ENCODE peak calls at places on chromosome 9, in nine cellular contexts. U is A549, N is SK-N-SH, S is GM23338, X is HepG2, W is K562, Y is HCT116, B is Panc1, E is GM12878. T is an unnamed sample.

GRCh38 chr9:90995516-90995915 is 193.9 kb downstream of the SYK start:
- DNase-seq in U (no peak), N (no peak), S (no peak), X (no peak), W (no peak), Y (no peak), B (no peak), E (no peak), T (no peak)

GRCh38 chr9:131037336-131038255 is 28.6 kb downstream of the LAMC3 start:
- DNase-seq in U (no peak), N (no peak), S (no peak), X (no peak), W (peak), Y (no peak), B (no peak), E (no peak), T (no peak)

GRCh38 chr9:38318755-38319495 is 73.6 kb upstream of the ALDH1B1 start:
- DNase-seq in U (no peak), N (peak), S (no peak), X (no peak), W (no peak), Y (no peak), B (no peak), E (peak), T (no peak)

GRCh38 chr9:93675336-93676150 is 99.2 kb downstream of the PHF2 start:
- DNase-seq in U (no peak), N (peak), S (no peak), X (no peak), W (no peak), Y (no peak), B (no peak), E (no peak), T (no peak)

GRCh38 chr9:135566552-135566951 is 5.0 kb downstream of the PAEP start:
- DNase-seq in U (no peak), N (no peak), S (no peak), X (no peak), W (no peak), Y (no peak), B (no peak), E (no peak), T (no peak)

GRCh38 chr9:135478858-135479468 is 619 bp upstream of the PPP1R26 start:
- DNase-seq in U (peak), N (peak), S (peak), X (peak), W (peak), Y (no peak), B (no peak), E (no peak), T (no peak)

GRCh38 chr9:32969270-32969669 is 32.2 kb downstream of the APTX start:
- DNase-seq in U (no peak), N (no peak), S (peak), X (no peak), W (no peak), Y (no peak), B (no peak), E (no peak), T (no peak)

GRCh38 chr9:134088064-134088725 is 20.4 kb upstream of the BRD3 start:
- DNase-seq in U (no peak), N (peak), S (no peak), X (no peak), W (no peak), Y (no peak), B (no peak), E (no peak), T (no peak)

GRCh38 chr9:135736265-135736978 is 34.4 kb downstream of the KCNT1 start:
- DNase-seq in U (no peak), N (peak), S (peak), X (no peak), W (peak), Y (no peak), B (no peak), E (no peak), T (no peak)

GRCh38 chr9:14670718-14671117 is 22.5 kb downstream of the ZDHHC21 start:
- DNase-seq in U (no peak), N (no peak), S (no peak), X (no peak), W (no peak), Y (no peak), B (no peak), E (no peak), T (no peak)

GRCh38 chr9:93119953-93120845 is 13.9 kb downstream of the NINJ1 start:
- DNase-seq in U (peak), N (peak), S (peak), X (peak), W (peak), Y (peak), B (no peak), E (no peak), T (peak)

GRCh38 chr9:93258818-93259489 is 75.0 kb downstream of the WNK2 start:
- DNase-seq in U (no peak), N (peak), S (no peak), X (no peak), W (no peak), Y (no peak), B (no peak), E (no peak), T (no peak)

GRCh38 chr9:134559013-134559412 is 82.6 kb upstream of the COL5A1 start:
- DNase-seq in U (no peak), N (no peak), S (no peak), X (no peak), W (no peak), Y (no peak), B (no peak), E (no peak), T (peak)

GRCh38 chr9:93028448-93029006 is 30.0 kb upstream of the SUSD3 start:
- DNase-seq in U (no peak), N (no peak), S (peak), X (no peak), W (no peak), Y (no peak), B (no peak), E (peak), T (peak)

GRCh38 chr9:117678882-117679281 is 25.3 kb upstream of the TLR4 start:
- DNase-seq in U (no peak), N (no peak), S (no peak), X (no peak), W (no peak), Y (no peak), B (no peak), E (no peak), T (no peak)

GRCh38 chr9:23361096-23361495 is 464.9 kb downstream of the ELAVL2 start:
- DNase-seq in U (no peak), N (no peak), S (no peak), X (no peak), W (no peak), Y (no peak), B (no peak), E (no peak), T (no peak)

GRCh38 chr9:89592201-89592815 is 12.5 kb upstream of the GADD45G start:
- DNase-seq in U (no peak), N (no peak), S (no peak), X (no peak), W (no peak), Y (no peak), B (no peak), E (no peak), T (no peak)

GRCh38 chr9:106929471-106930198 is 66.7 kb downstream of the ZNF462 start:
- DNase-seq in U (no peak), N (no peak), S (no peak), X (no peak), W (no peak), Y (no peak), B (no peak), E (no peak), T (no peak)

GRCh38 chr9:137030528-137030927 is 1.4 kb downstream of the FUT7 start:
- DNase-seq in U (no peak), N (no peak), S (no peak), X (no peak), W (no peak), Y (no peak), B (no peak), E (peak), T (peak)

GRCh38 chr9:69115621-69116020 is 58.5 kb upstream of the TJP2 start:
- DNase-seq in U (no peak), N (no peak), S (no peak), X (no peak), W (no peak), Y (no peak), B (no peak), E (no peak), T (no peak)

GRCh38 chr9:1962036-1962535 is 53.1 kb upstream of the SMARCA2 start:
- DNase-seq in U (no peak), N (no peak), S (no peak), X (no peak), W (no peak), Y (no peak), B (no peak), E (no peak), T (no peak)

GRCh38 chr9:132207839-132208615 is 46.2 kb downstream of the NTNG2 start:
- DNase-seq in U (no peak), N (no peak), S (peak), X (no peak), W (no peak), Y (no peak), B (no peak), E (no peak), T (no peak)

DNA sequence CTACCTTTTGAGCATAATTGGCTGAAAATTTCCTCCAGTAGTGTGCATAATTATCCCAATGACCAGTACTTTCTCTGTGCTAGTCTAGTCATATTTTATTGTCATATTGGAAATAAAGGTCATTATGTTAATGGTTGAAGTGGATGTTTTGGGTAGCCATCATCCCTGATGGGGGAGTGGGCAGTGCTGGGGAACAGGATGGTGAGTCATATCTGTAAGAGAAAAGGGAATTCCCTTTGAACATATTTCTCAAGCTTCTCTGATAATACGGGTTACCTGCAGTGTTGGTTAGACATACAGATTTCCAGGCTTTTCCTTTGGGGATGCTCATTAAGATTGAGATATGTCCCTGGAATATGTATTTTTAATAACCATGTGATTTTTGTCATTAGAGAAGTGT is 33.3 kb upstream of the SPATA31D4 start:
- DNase-seq in U (no peak), N (no peak), S (no peak), X (no peak), W (no peak), Y (no peak), B (no peak), E (no peak), T (no peak)
- TF ChIP-seq REST in U (no peak), N (no peak), S (no peak), X (no peak), W (no peak), Y (no peak), B (no peak), E (no peak), T (no peak)

GRCh38 chr9:103304797-103305196 is 309.7 kb downstream of the CYLC2 start:
- DNase-seq in U (no peak), N (no peak), S (no peak), X (no peak), W (no peak), Y (no peak), B (no peak), E (no peak), T (no peak)
- TF ChIP-seq REST in U (no peak), N (no peak), S (no peak), X (no peak), W (no peak), Y (no peak), B (no peak), E (no peak), T (no peak)

DNA sequence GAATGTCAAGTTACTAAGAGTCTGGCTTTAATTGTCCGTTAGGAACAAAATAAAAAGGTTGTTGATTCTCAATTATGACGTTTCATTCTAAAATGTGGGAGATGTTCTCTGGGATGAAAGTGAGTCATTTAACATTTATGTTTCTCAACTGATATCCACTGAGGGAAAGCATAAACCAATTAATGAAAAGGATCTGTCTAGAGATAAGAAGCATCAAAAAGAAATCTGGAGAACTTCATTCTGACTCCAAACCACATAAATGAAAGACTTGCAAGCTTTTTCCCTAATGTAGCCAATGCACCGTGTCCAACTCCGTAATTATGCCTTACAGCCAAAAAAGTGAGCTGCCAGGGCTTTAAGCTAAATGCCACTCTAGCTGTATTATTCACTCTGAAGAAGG is 654.2 kb downstream of the TLE1 start:
- DNase-seq in U (no peak), N (peak), S (no peak), X (no peak), W (no peak), Y (no peak), B (no peak), E (no peak), T (no peak)
- TF ChIP-seq REST in U (no peak), N (no peak), S (no peak), X (no peak), W (no peak), Y (no peak), B (no peak), E (no peak), T (no peak)

GRCh38 chr9:121645853-121646807 is 5.3 kb upstream of the DAB2IP start:
- DNase-seq in U (no peak), N (no peak), S (no peak), X (no peak), W (no peak), Y (no peak), B (no peak), E (no peak), T (no peak)
- TF ChIP-seq REST in U (no peak), N (no peak), S (no peak), X (no peak), W (no peak), Y (no peak), B (no peak), E (no peak), T (no peak)

T was measured in HL-60.